ENCODE peak calls at places on chromosomes 6 and 20, in nine cellular contexts. P is ascending aorta, I is hepatocyte, H is fibroblast of the aortic adventitia, A is psoas muscle, T is lower leg skin, L is retinal pigment epithelial cell, C is astrocyte of the spinal cord, G is cardiac fibroblast. E is an unnamed sample.

GRCh38 chr20:46139908-46140482 is 21.9 kb downstream of the CD40 start:
- DNase-seq in P (no peak), I (no peak), H (no peak), A (no peak), T (peak), L (no peak), C (no peak), G (no peak), E (no peak)

GRCh38 chr6:140485740-140486467 is 1111.5 kb upstream of the CITED2 start:
- DNase-seq in P (no peak), I (peak), H (peak), A (no peak), T (no peak), L (peak), C (peak), G (peak), E (no peak)

GRCh38 chr6:158756126-158756525 is 63.0 kb downstream of the EZR start:
- DNase-seq in P (no peak), I (no peak), H (no peak), A (no peak), T (no peak), L (no peak), C (no peak), G (no peak), E (no peak)

GRCh38 chr20:44696315-44696714 is 18.9 kb upstream of the CCN5 start:
- DNase-seq in P (no peak), I (no peak), H (no peak), A (no peak), T (no peak), L (no peak), C (no peak), G (no peak), E (no peak)

GRCh38 chr6:116405663-116406329 is 35.0 kb downstream of the DSE start:
- DNase-seq in P (no peak), I (no peak), H (peak), A (no peak), T (no peak), L (no peak), C (peak), G (peak), E (no peak)

GRCh38 chr6:7106215-7106751 is 1.5 kb upstream of the RREB1 start:
- DNase-seq in P (no peak), I (peak), H (no peak), A (no peak), T (no peak), L (no peak), C (no peak), G (no peak), E (no peak)

GRCh38 chr6:169908403-169908933 is 157.0 kb downstream of the ERMARD start:
- DNase-seq in P (no peak), I (no peak), H (no peak), A (no peak), T (no peak), L (no peak), C (no peak), G (no peak), E (no peak)

GRCh38 chr6:25601797-25602679 is 50.0 kb upstream of the SCGN start:
- DNase-seq in P (no peak), I (peak), H (peak), A (no peak), T (no peak), L (peak), C (peak), G (peak), E (no peak)

GRCh38 chr6:135222623-135223022 is 41.5 kb downstream of the MYB start:
- DNase-seq in P (no peak), I (no peak), H (no peak), A (no peak), T (no peak), L (no peak), C (no peak), G (no peak), E (no peak)

GRCh38 chr6:108732101-108732870 is 115.9 kb upstream of the ARMC2 start:
- DNase-seq in P (no peak), I (no peak), H (peak), A (no peak), T (no peak), L (no peak), C (no peak), G (peak), E (no peak)

GRCh38 chr20:63560856-63561609 is 7.1 kb downstream of the FNDC11 start:
- DNase-seq in P (no peak), I (no peak), H (no peak), A (no peak), T (no peak), L (no peak), C (no peak), G (no peak), E (no peak)

GRCh38 chr20:57053067-57053466 is 213.4 kb downstream of the BMP7 start:
- DNase-seq in P (no peak), I (no peak), H (no peak), A (no peak), T (no peak), L (no peak), C (no peak), G (no peak), E (no peak)

GRCh38 chr6:116159782-116160524 is 34.0 kb upstream of the COL10A1 start:
- DNase-seq in P (no peak), I (no peak), H (no peak), A (no peak), T (no peak), L (no peak), C (peak), G (peak), E (no peak)

GRCh38 chr20:3687655-3688054 is 5.8 kb upstream of the ADAM33 start:
- DNase-seq in P (no peak), I (no peak), H (peak), A (no peak), T (no peak), L (no peak), C (peak), G (peak), E (no peak)

GRCh38 chr6:21665101-21665435 is 71.5 kb downstream of the SOX4 start:
- DNase-seq in P (no peak), I (no peak), H (no peak), A (no peak), T (no peak), L (no peak), C (no peak), G (peak), E (no peak)

GRCh38 chr6:110085285-110085684 is 94.2 kb downstream of the WASF1 start:
- DNase-seq in P (no peak), I (no peak), H (no peak), A (no peak), T (no peak), L (no peak), C (no peak), G (no peak), E (no peak)

GRCh38 chr20:33669224-33669623 is 2.5 kb downstream of the ACTL10 start:
- DNase-seq in P (no peak), I (no peak), H (no peak), A (no peak), T (no peak), L (no peak), C (no peak), G (no peak), E (no peak)

GRCh38 chr6:161414180-161414579 is 140.3 kb upstream of the AGPAT4 start:
- DNase-seq in P (no peak), I (no peak), H (no peak), A (peak), T (no peak), L (no peak), C (no peak), G (no peak), E (no peak)

GRCh38 chr6:6723792-6724318 is 135.3 kb downstream of the LY86 start:
- DNase-seq in P (no peak), I (peak), H (peak), A (no peak), T (no peak), L (no peak), C (no peak), G (no peak), E (no peak)

GRCh38 chr6:156167289-156168076 is 609.7 kb upstream of the ARID1B start:
- DNase-seq in P (no peak), I (no peak), H (peak), A (no peak), T (peak), L (no peak), C (peak), G (peak), E (no peak)

GRCh38 chr6:17220040-17220439 is 61.1 kb upstream of the RBM24 start:
- DNase-seq in P (no peak), I (no peak), H (peak), A (no peak), T (no peak), L (no peak), C (no peak), G (no peak), E (no peak)

GRCh38 chr6:24600903-24601302 is 45.1 kb downstream of the KIAA0319 start:
- DNase-seq in P (no peak), I (no peak), H (no peak), A (no peak), T (no peak), L (no peak), C (no peak), G (no peak), E (no peak)
- TF ChIP-seq CTCF in P (no peak), I (peak), H (no peak), A (no peak), T (no peak), L (no peak), C (no peak), G (no peak), E (peak)

GRCh38 chr6:103797738-103798137 is 1062.0 kb downstream of the HACE1 start:
- DNase-seq in P (no peak), I (peak), H (peak), A (no peak), T (no peak), L (no peak), C (no peak), G (peak), E (no peak)
- TF ChIP-seq CTCF in P (no peak), I (peak), H (peak), A (peak), T (no peak), L (peak), C (peak), G (peak), E (peak)

DNA sequence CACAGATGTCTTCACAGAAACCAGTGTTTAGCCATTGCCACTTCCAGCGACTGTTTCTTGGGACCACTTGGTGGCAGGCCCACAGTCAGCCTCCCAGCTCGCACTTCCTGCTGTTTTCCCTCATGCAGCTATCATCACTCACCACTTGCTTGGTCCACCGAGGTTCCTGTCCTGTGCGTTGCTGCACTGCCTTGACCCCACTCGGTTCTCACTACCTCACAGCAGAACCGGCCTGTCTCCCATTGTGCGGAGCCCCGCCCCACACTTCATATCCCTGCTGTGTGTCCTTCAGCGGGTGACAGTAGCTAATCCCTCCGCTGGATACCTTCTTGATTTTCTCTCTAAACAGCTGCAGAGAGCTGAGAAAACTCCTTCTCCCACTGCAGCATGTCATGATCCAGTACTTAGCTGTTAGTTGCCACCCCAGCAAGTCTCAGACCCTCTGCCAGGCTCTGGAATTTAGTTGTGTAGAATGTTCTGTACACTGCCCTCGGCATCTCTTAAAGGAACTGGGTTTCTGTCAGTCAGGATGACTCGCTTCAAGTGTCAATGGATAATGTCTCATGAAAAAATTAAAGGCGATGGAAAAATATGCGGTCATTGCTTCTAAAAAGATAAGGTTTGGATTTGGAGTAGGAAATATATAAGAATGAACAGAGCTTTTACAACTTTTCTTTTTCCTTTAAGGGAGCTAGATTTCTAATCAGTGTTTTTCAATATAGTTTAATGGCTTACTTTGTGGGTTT is 208.0 kb downstream of the FARS2 start:
- DNase-seq in P (no peak), I (no peak), H (no peak), A (no peak), T (no peak), L (no peak), C (no peak), G (no peak), E (no peak)
- TF ChIP-seq CTCF in P (no peak), I (no peak), H (no peak), A (no peak), T (no peak), L (no peak), C (no peak), G (no peak), E (no peak)

DNA sequence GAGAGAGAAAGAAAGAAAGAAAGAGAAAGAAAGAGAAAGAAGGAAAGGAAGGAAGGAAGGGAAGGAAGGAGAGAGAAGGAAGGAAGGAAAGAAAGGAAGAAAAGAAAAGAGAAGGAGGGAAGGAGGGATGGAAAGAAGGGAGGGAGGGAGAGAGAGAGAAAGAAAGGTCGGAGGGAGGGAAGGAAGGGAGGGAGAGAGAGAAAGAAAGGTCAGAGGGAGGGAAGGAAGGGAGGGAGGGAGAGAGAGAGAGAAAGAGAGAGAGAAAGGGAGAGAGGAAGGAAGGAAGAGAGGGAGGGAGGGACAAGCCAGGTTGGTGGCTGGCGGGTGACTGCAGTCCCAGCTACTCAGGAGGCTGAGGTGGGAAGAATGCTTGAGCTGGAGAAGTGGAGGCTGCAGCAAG is 27.3 kb upstream of the ZNF184 start:
- DNase-seq in P (no peak), I (no peak), H (no peak), A (no peak), T (no peak), L (no peak), C (no peak), G (no peak), E (no peak)
- TF ChIP-seq CTCF in P (no peak), I (no peak), H (no peak), A (no peak), T (no peak), L (no peak), C (no peak), G (no peak), E (no peak)

E was measured in neural crest cell.